ENCODE peak calls at places on chromosomes 2 and 18, in seven cellular contexts. One of them, this sample, is unnamed.

GRCh38 chr18:80109676-80110078 is 615 bp downstream of the ADNP2 start:
- DNase-seq in neuronal stem cell: peak; percentile 43
- DNase-seq in IMR-90: peak; percentile 31
- DNase-seq in mesendoderm: peak; percentile 76
- DNase-seq in H9: peak; percentile 67
- DNase-seq in H1: no peak
- DNase-seq in trophoblast cell: peak; percentile 46
- DNase-seq in this sample: peak; percentile 68

GRCh38 chr18:48402953-48403352 is 6.2 kb downstream of the ZBTB7C start:
- DNase-seq in neuronal stem cell: no peak
- DNase-seq in IMR-90: no peak
- DNase-seq in mesendoderm: peak; percentile 16
- DNase-seq in H9: no peak
- DNase-seq in H1: no peak
- DNase-seq in trophoblast cell: no peak
- DNase-seq in this sample: peak; percentile 68

GRCh38 chr2:239539083-239539775 is 138.4 kb upstream of the HDAC4 start:
- DNase-seq in neuronal stem cell: no peak
- DNase-seq in IMR-90: no peak
- DNase-seq in mesendoderm: peak; percentile 10
- DNase-seq in H9: no peak
- DNase-seq in H1: no peak
- DNase-seq in trophoblast cell: no peak
- DNase-seq in this sample: no peak

GRCh38 chr2:192267484-192267883 is 72.8 kb upstream of the TMEFF2 start:
- DNase-seq in neuronal stem cell: no peak
- DNase-seq in IMR-90: peak; percentile 91
- DNase-seq in mesendoderm: no peak
- DNase-seq in H9: no peak
- DNase-seq in H1: no peak
- DNase-seq in trophoblast cell: no peak
- DNase-seq in this sample: peak; percentile 56

GRCh38 chr2:204881519-204882111 is 336.3 kb downstream of the PARD3B start:
- DNase-seq in neuronal stem cell: no peak
- DNase-seq in IMR-90: no peak
- DNase-seq in mesendoderm: no peak
- DNase-seq in H9: no peak
- DNase-seq in H1: no peak
- DNase-seq in trophoblast cell: no peak
- DNase-seq in this sample: no peak

GRCh38 chr2:16584094-16584493 is 81.5 kb downstream of the CYRIA start:
- DNase-seq in neuronal stem cell: no peak
- DNase-seq in IMR-90: no peak
- DNase-seq in mesendoderm: peak; percentile 1
- DNase-seq in H9: no peak
- DNase-seq in H1: no peak
- DNase-seq in trophoblast cell: no peak
- DNase-seq in this sample: no peak

GRCh38 chr2:159902722-159903121 is 104.7 kb upstream of the CD302 start:
- DNase-seq in neuronal stem cell: no peak
- DNase-seq in IMR-90: no peak
- DNase-seq in mesendoderm: no peak
- DNase-seq in H9: no peak
- DNase-seq in H1: no peak
- DNase-seq in trophoblast cell: no peak
- DNase-seq in this sample: no peak

GRCh38 chr2:59044733-59045132 is 803.6 kb upstream of the FANCL start:
- DNase-seq in neuronal stem cell: no peak
- DNase-seq in IMR-90: no peak
- DNase-seq in mesendoderm: no peak
- DNase-seq in H9: no peak
- DNase-seq in H1: no peak
- DNase-seq in trophoblast cell: no peak
- DNase-seq in this sample: no peak

GRCh38 chr18:23884712-23885375 is 129.7 kb upstream of the TTC39C start:
- DNase-seq in neuronal stem cell: no peak
- DNase-seq in IMR-90: no peak
- DNase-seq in mesendoderm: no peak
- DNase-seq in H9: peak; percentile 48
- DNase-seq in H1: no peak
- DNase-seq in trophoblast cell: no peak
- DNase-seq in this sample: no peak

GRCh38 chr2:127424598-127425379 is 6.6 kb downstream of the PROC start:
- DNase-seq in neuronal stem cell: no peak
- DNase-seq in IMR-90: no peak
- DNase-seq in mesendoderm: no peak
- DNase-seq in H9: no peak
- DNase-seq in H1: no peak
- DNase-seq in trophoblast cell: peak; percentile 47
- DNase-seq in this sample: no peak

GRCh38 chr2:29009270-29009669 is 28.2 kb downstream of the TOGARAM2 start:
- DNase-seq in neuronal stem cell: no peak
- DNase-seq in IMR-90: no peak
- DNase-seq in mesendoderm: no peak
- DNase-seq in H9: no peak
- DNase-seq in H1: no peak
- DNase-seq in trophoblast cell: no peak
- DNase-seq in this sample: no peak

GRCh38 chr2:29012211-29012681 is 31.1 kb downstream of the TOGARAM2 start:
- DNase-seq in neuronal stem cell: no peak
- DNase-seq in IMR-90: no peak
- DNase-seq in mesendoderm: no peak
- DNase-seq in H9: no peak
- DNase-seq in H1: no peak
- DNase-seq in trophoblast cell: no peak
- DNase-seq in this sample: no peak

GRCh38 chr2:29011650-29012060 is 30.6 kb downstream of the TOGARAM2 start:
- DNase-seq in neuronal stem cell: no peak
- DNase-seq in IMR-90: no peak
- DNase-seq in mesendoderm: no peak
- DNase-seq in H9: no peak
- DNase-seq in H1: no peak
- DNase-seq in trophoblast cell: no peak
- DNase-seq in this sample: no peak

GRCh38 chr2:29009711-29010677 is 28.9 kb downstream of the TOGARAM2 start:
- DNase-seq in neuronal stem cell: no peak
- DNase-seq in IMR-90: no peak
- DNase-seq in mesendoderm: no peak
- DNase-seq in H9: no peak
- DNase-seq in H1: no peak
- DNase-seq in trophoblast cell: no peak
- DNase-seq in this sample: no peak

GRCh38 chr2:29010946-29011649 is 30.0 kb downstream of the TOGARAM2 start:
- DNase-seq in neuronal stem cell: no peak
- DNase-seq in IMR-90: peak; percentile 69
- DNase-seq in mesendoderm: peak; percentile 56
- DNase-seq in H9: peak; percentile 52
- DNase-seq in H1: no peak
- DNase-seq in trophoblast cell: no peak
- DNase-seq in this sample: peak; percentile 24
- H3K18ac ChIP-seq in neuronal stem cell: peak overlapping the region; percentile 68
- H3K18ac ChIP-seq in IMR-90: no peak overlapping the region
- H3K18ac ChIP-seq in mesendoderm: no peak overlapping the region
- H3K18ac ChIP-seq in H9: no peak overlapping the region
- H3K18ac ChIP-seq in H1: no peak overlapping the region
- H3K18ac ChIP-seq in trophoblast cell: no peak overlapping the region
- H3K18ac ChIP-seq in this sample: peak overlapping the region; percentile 37

DNA sequence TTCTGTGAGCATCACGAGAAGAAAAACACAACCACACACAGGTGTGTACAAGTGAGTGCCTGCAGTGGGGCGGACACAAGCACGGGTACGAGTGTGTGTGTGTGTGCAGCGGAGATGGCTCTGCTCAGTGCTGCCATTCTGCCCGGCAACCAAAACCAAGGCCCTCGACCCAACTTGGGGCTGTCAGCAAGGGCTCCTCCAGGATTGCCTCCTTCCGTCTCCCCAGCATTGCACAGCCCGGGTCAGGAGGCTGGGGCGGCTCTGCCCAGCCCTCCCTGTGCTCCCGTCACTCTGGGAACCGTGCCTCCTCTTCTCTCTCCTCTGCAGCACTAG is 66.5 kb downstream of the PXDN start:
- DNase-seq in neuronal stem cell: no peak
- DNase-seq in IMR-90: no peak
- DNase-seq in mesendoderm: no peak
- DNase-seq in H9: no peak
- DNase-seq in H1: no peak
- DNase-seq in trophoblast cell: no peak
- DNase-seq in this sample: no peak
- H3K18ac ChIP-seq in neuronal stem cell: no peak overlapping the region
- H3K18ac ChIP-seq in IMR-90: no peak overlapping the region
- H3K18ac ChIP-seq in mesendoderm: no peak overlapping the region
- H3K18ac ChIP-seq in H9: no peak overlapping the region
- H3K18ac ChIP-seq in H1: no peak overlapping the region
- H3K18ac ChIP-seq in trophoblast cell: no peak overlapping the region
- H3K18ac ChIP-seq in this sample: no peak overlapping the region

GRCh38 chr18:1006309-1006708 is 101.6 kb downstream of the ADCYAP1 start:
- DNase-seq in neuronal stem cell: no peak
- DNase-seq in IMR-90: no peak
- DNase-seq in mesendoderm: no peak
- DNase-seq in H9: no peak
- DNase-seq in H1: no peak
- DNase-seq in trophoblast cell: no peak
- DNase-seq in this sample: no peak
- H3K18ac ChIP-seq in neuronal stem cell: no peak overlapping the region
- H3K18ac ChIP-seq in IMR-90: no peak overlapping the region
- H3K18ac ChIP-seq in mesendoderm: no peak overlapping the region
- H3K18ac ChIP-seq in H9: no peak overlapping the region
- H3K18ac ChIP-seq in H1: no peak overlapping the region
- H3K18ac ChIP-seq in trophoblast cell: no peak overlapping the region
- H3K18ac ChIP-seq in this sample: no peak overlapping the region

GRCh38 chr2:157691131-157691530 is 62.5 kb upstream of the ACVR1C start:
- DNase-seq in neuronal stem cell: no peak
- DNase-seq in IMR-90: no peak
- DNase-seq in mesendoderm: no peak
- DNase-seq in H9: no peak
- DNase-seq in H1: no peak
- DNase-seq in trophoblast cell: no peak
- DNase-seq in this sample: no peak
- H3K18ac ChIP-seq in neuronal stem cell: no peak overlapping the region
- H3K18ac ChIP-seq in IMR-90: no peak overlapping the region
- H3K18ac ChIP-seq in mesendoderm: no peak overlapping the region
- H3K18ac ChIP-seq in H9: no peak overlapping the region
- H3K18ac ChIP-seq in H1: no peak overlapping the region
- H3K18ac ChIP-seq in trophoblast cell: no peak overlapping the region
- H3K18ac ChIP-seq in this sample: no peak overlapping the region

GRCh38 chr2:36403675-36404230 is 48.2 kb downstream of the CRIM1 start:
- DNase-seq in neuronal stem cell: no peak
- DNase-seq in IMR-90: peak; percentile 84
- DNase-seq in mesendoderm: peak; percentile 85
- DNase-seq in H9: no peak
- DNase-seq in H1: no peak
- DNase-seq in trophoblast cell: peak; percentile 89
- DNase-seq in this sample: peak; percentile 89

GRCh38 chr2:36406296-36406695 is 50.7 kb downstream of the CRIM1 start:
- DNase-seq in neuronal stem cell: no peak
- DNase-seq in IMR-90: no peak
- DNase-seq in mesendoderm: no peak
- DNase-seq in H9: no peak
- DNase-seq in H1: no peak
- DNase-seq in trophoblast cell: no peak
- DNase-seq in this sample: peak; percentile 17

GRCh38 chr2:36404754-36405153 is 49.2 kb downstream of the CRIM1 start:
- DNase-seq in neuronal stem cell: no peak
- DNase-seq in IMR-90: no peak
- DNase-seq in mesendoderm: no peak
- DNase-seq in H9: no peak
- DNase-seq in H1: no peak
- DNase-seq in trophoblast cell: no peak
- DNase-seq in this sample: no peak

GRCh38 chr2:36404312-36404711 is 48.7 kb downstream of the CRIM1 start:
- DNase-seq in neuronal stem cell: no peak
- DNase-seq in IMR-90: no peak
- DNase-seq in mesendoderm: no peak
- DNase-seq in H9: no peak
- DNase-seq in H1: no peak
- DNase-seq in trophoblast cell: peak; percentile 44
- DNase-seq in this sample: peak; percentile 41

GRCh38 chr2:36405183-36405582 is 49.6 kb downstream of the CRIM1 start:
- DNase-seq in neuronal stem cell: no peak
- DNase-seq in IMR-90: no peak
- DNase-seq in mesendoderm: no peak
- DNase-seq in H9: no peak
- DNase-seq in H1: no peak
- DNase-seq in trophoblast cell: no peak
- DNase-seq in this sample: peak; percentile 34
- H3K18ac ChIP-seq in neuronal stem cell: no peak overlapping the region
- H3K18ac ChIP-seq in IMR-90: no peak overlapping the region
- H3K18ac ChIP-seq in mesendoderm: no peak overlapping the region
- H3K18ac ChIP-seq in H9: no peak overlapping the region
- H3K18ac ChIP-seq in H1: no peak overlapping the region
- H3K18ac ChIP-seq in trophoblast cell: no peak overlapping the region
- H3K18ac ChIP-seq in this sample: no peak overlapping the region

GRCh38 chr2:32991091-32991845 is 44.5 kb downstream of the LTBP1 start:
- DNase-seq in neuronal stem cell: no peak
- DNase-seq in IMR-90: no peak
- DNase-seq in mesendoderm: no peak
- DNase-seq in H9: no peak
- DNase-seq in H1: no peak
- DNase-seq in trophoblast cell: no peak
- DNase-seq in this sample: no peak
- H3K18ac ChIP-seq in neuronal stem cell: no peak overlapping the region
- H3K18ac ChIP-seq in IMR-90: no peak overlapping the region
- H3K18ac ChIP-seq in mesendoderm: no peak overlapping the region
- H3K18ac ChIP-seq in H9: no peak overlapping the region
- H3K18ac ChIP-seq in H1: no peak overlapping the region
- H3K18ac ChIP-seq in trophoblast cell: no peak overlapping the region
- H3K18ac ChIP-seq in this sample: no peak overlapping the region

DNA sequence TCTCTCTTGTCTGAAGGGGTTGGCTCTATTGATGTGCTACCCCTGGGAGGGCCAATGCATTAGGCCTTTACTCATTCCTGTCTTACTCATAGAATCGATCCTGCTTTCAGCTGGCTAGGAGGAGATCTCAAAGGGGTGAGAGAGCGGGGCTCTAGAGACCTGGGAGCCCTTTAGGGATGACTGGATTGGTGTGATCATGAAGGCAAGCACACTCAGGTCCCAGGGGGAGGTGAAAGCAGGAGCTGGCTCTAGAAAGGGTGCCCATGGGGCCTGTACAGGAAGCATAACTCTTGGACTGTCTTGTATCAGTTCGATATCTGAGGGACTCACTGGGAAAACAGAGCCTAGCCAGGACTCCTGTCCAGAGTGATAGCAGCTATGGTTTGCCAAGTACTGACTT is 47.8 kb downstream of the INPP4A start:
- DNase-seq in neuronal stem cell: no peak
- DNase-seq in IMR-90: no peak
- DNase-seq in mesendoderm: no peak
- DNase-seq in H9: no peak
- DNase-seq in H1: no peak
- DNase-seq in trophoblast cell: no peak
- DNase-seq in this sample: no peak
- H3K18ac ChIP-seq in neuronal stem cell: no peak overlapping the region
- H3K18ac ChIP-seq in IMR-90: no peak overlapping the region
- H3K18ac ChIP-seq in mesendoderm: no peak overlapping the region
- H3K18ac ChIP-seq in H9: no peak overlapping the region
- H3K18ac ChIP-seq in H1: no peak overlapping the region
- H3K18ac ChIP-seq in trophoblast cell: no peak overlapping the region
- H3K18ac ChIP-seq in this sample: no peak overlapping the region